ENCODE peak calls at places on chromosomes 13 and 19, in eight cellular contexts. V is fibroblast of the aortic adventitia, O is psoas muscle, K is AG04449, I is breast epithelium, M is heart left ventricle, G is foreskin fibroblast, X is IMR-90. F is an unnamed sample.

GRCh38 chr19:18469245-18470107 is 31.5 kb upstream of the ISYNA1 start:
- DNase-seq in I (no peak), M (peak), O (peak), G (peak), K (no peak), V (peak), X (peak), F (peak)

GRCh38 chr13:110258876-110259631 is 47.9 kb downstream of the COL4A1 start:
- DNase-seq in V (peak), K (no peak), I (no peak), O (no peak), G (no peak), M (no peak), X (no peak), F (no peak)

GRCh38 chr19:30212574-30212973 is 159.6 kb upstream of the ZNF536 start:
- DNase-seq in X (no peak), M (no peak), I (no peak), G (no peak), O (no peak), V (no peak), K (no peak), F (no peak)

GRCh38 chr13:107743983-107744382 is 471.4 kb downstream of the LIG4 start:
- DNase-seq in X (peak), G (peak), M (no peak), O (no peak), I (no peak), K (no peak), V (peak), F (no peak)

GRCh38 chr19:17654993-17655392 is 33.2 kb downstream of the UNC13A start:
- DNase-seq in O (no peak), X (no peak), M (no peak), I (no peak), K (no peak), V (no peak), G (no peak), F (no peak)

GRCh38 chr13:35531551-35531950 is 55.1 kb upstream of the MAB21L1 start:
- DNase-seq in G (no peak), O (no peak), K (no peak), M (no peak), I (no peak), X (no peak), V (no peak), F (no peak)

GRCh38 chr19:24141612-24142011 is 54.6 kb downstream of the ZNF254 start:
- DNase-seq in M (no peak), G (no peak), X (no peak), O (no peak), I (no peak), V (no peak), K (no peak), F (no peak)

GRCh38 chr19:1534972-1535371 is 11.1 kb downstream of the PLK5 start:
- DNase-seq in G (no peak), M (no peak), K (no peak), I (no peak), V (no peak), X (no peak), O (no peak), F (no peak)

GRCh38 chr19:18223860-18224524 is 2.2 kb downstream of the PDE4C start:
- DNase-seq in V (no peak), O (peak), M (peak), X (no peak), G (peak), K (no peak), I (no peak), F (peak)

GRCh38 chr13:77515785-77516184 is 19.7 kb upstream of the SCEL start:
- DNase-seq in G (no peak), K (no peak), O (no peak), X (no peak), M (no peak), V (no peak), I (no peak), F (no peak)

GRCh38 chr19:2804156-2805004 is 15.3 kb upstream of the ZNF554 start:
- DNase-seq in X (no peak), K (no peak), M (no peak), O (no peak), V (no peak), G (no peak), I (no peak), F (no peak)

GRCh38 chr19:2807379-2808128 is 12.1 kb upstream of the ZNF554 start:
- DNase-seq in K (no peak), G (no peak), O (no peak), I (no peak), V (no peak), M (peak), X (no peak), F (no peak)

GRCh38 chr19:2806736-2807378 is 12.8 kb upstream of the ZNF554 start:
- DNase-seq in I (no peak), V (no peak), O (no peak), K (no peak), G (no peak), M (peak), X (no peak), F (no peak)

GRCh38 chr19:2805261-2805900 is 14.3 kb upstream of the ZNF554 start:
- DNase-seq in V (no peak), G (no peak), X (no peak), I (no peak), K (no peak), M (peak), O (no peak), F (no peak)

GRCh38 chr19:2805991-2806649 is 13.5 kb upstream of the ZNF554 start:
- DNase-seq in I (no peak), V (no peak), K (no peak), M (no peak), X (no peak), O (no peak), G (no peak), F (no peak)
- TF ChIP-seq CTCF in I (no peak), V (no peak), K (no peak), M (no peak), X (no peak), O (no peak), G (no peak), F (no peak)

GRCh38 chr19:31969110-31969509 is 376.3 kb upstream of the ZNF507 start:
- DNase-seq in M (no peak), V (no peak), G (no peak), X (no peak), K (no peak), I (no peak), O (no peak), F (no peak)

GRCh38 chr19:31962565-31962996 is 382.8 kb upstream of the ZNF507 start:
- DNase-seq in X (no peak), I (no peak), M (no peak), G (no peak), K (no peak), V (no peak), O (no peak), F (peak)

GRCh38 chr19:31960474-31960873 is 384.9 kb upstream of the ZNF507 start:
- DNase-seq in G (no peak), K (no peak), I (no peak), O (no peak), V (no peak), M (no peak), X (no peak), F (no peak)

GRCh38 chr19:31963741-31964140 is 381.7 kb upstream of the ZNF507 start:
- DNase-seq in V (no peak), G (no peak), I (no peak), O (no peak), K (no peak), X (no peak), M (peak), F (peak)
- H3K4me3 ChIP-seq in V (no peak), G (no peak), I (no peak), O (no peak), K (no peak), X (no peak), M (no peak), F (no peak)

DNA sequence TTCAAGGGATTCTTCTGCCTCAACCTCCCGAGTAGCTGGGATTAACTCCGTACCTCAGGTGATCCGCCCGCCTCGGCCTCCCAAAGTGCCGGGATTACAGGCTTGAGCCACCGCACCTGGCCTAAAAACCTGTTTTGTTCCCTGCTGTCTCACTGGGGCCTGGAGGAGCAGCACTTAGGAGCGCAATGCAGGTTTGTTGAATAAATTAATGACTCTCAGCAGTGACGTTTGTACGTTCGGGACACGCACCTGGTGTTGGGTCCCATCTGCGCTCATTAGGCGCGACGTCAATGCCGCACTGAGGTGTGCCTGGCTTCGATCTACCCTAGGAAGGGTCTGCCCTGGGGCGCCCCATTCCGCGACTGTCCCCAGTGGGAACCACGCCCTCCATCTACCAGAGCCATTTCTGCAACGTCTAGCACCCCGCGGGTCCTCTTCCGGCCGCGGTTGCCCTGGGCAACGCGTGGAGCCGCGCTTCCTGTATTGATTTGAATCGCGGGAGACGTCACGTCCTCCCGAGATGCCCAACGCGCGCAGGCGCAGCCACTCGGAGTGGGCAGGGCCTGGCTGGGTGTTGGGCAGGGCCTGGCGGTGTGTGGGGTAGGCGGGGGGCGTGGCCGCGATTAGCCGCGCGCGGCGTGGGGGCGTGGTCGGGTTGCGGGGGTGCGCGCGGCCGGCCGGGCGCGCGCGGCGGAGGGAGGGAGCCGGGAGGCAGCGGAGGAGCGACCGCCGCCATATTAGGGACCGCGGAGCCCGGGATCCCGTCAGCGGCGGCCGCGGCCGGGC is at the start of gene FZR1:
- DNase-seq in V (peak), O (peak), I (peak), G (peak), M (peak), X (peak), K (peak), F (peak)
- TF ChIP-seq CTCF in V (no peak), O (no peak), I (no peak), G (no peak), M (no peak), X (no peak), K (no peak), F (no peak)

GRCh38 chr19:37389234-37389633 is 18.3 kb downstream of the ZNF527 start:
- DNase-seq in M (no peak), V (no peak), O (no peak), X (no peak), K (no peak), G (no peak), I (no peak), F (no peak)
- H3K4me3 ChIP-seq in M (no peak), V (no peak), O (no peak), X (no peak), K (no peak), G (no peak), I (no peak), F (no peak)

F was measured in thyroid gland.